ENCODE peak calls at places on chromosomes 13 and 19, in nine cellular contexts. One of them, this sample, is unnamed.
A peak's percentile ranks its signal among the peaks of the same experiment; 100 is the strongest.

GRCh38 chr13:25281193-25281936 is 5.9 kb downstream of the MTMR6 start:
- DNase-seq in ovary: no peak
- DNase-seq in AG04450: no peak
- DNase-seq in fibroblast of mammary gland: no peak
- DNase-seq in tibial artery: no peak
- DNase-seq in cardiac muscle cell: no peak
- DNase-seq in choroid plexus epithelial cell: no peak
- DNase-seq in pancreas: no peak
- DNase-seq in mucosa of descending colon: no peak
- DNase-seq in this sample: no peak

GRCh38 chr19:18542936-18543813 is at the start of gene FKBP8:
- DNase-seq in ovary: peak; percentile 96
- DNase-seq in AG04450: peak; percentile 57
- DNase-seq in fibroblast of mammary gland: peak; percentile 80
- DNase-seq in tibial artery: peak; percentile 96
- DNase-seq in cardiac muscle cell: peak; percentile 96
- DNase-seq in choroid plexus epithelial cell: peak; percentile 92
- DNase-seq in pancreas: peak; percentile 89
- DNase-seq in mucosa of descending colon: peak; percentile 96
- DNase-seq in this sample: peak; percentile 86

GRCh38 chr13:39612023-39612637 is 9.1 kb upstream of the LHFPL6 start:
- DNase-seq in ovary: peak; percentile 58
- DNase-seq in AG04450: peak; percentile 43
- DNase-seq in fibroblast of mammary gland: peak; percentile 78
- DNase-seq in tibial artery: no peak
- DNase-seq in cardiac muscle cell: peak; percentile 87
- DNase-seq in choroid plexus epithelial cell: peak; percentile 91
- DNase-seq in pancreas: peak; percentile 39
- DNase-seq in mucosa of descending colon: peak; percentile 93
- DNase-seq in this sample: peak; percentile 84

GRCh38 chr19:57056972-57057371 is 62.8 kb upstream of the USP29 start:
- DNase-seq in ovary: peak; percentile 94
- DNase-seq in AG04450: peak; percentile 1
- DNase-seq in fibroblast of mammary gland: no peak
- DNase-seq in tibial artery: no peak
- DNase-seq in cardiac muscle cell: no peak
- DNase-seq in choroid plexus epithelial cell: peak; percentile 5
- DNase-seq in pancreas: no peak
- DNase-seq in mucosa of descending colon: peak; percentile 39
- DNase-seq in this sample: peak; percentile 20

GRCh38 chr13:48624858-48625257 is 28.9 kb upstream of the CYSLTR2 start:
- DNase-seq in ovary: no peak
- DNase-seq in AG04450: no peak
- DNase-seq in fibroblast of mammary gland: peak; percentile 44
- DNase-seq in tibial artery: no peak
- DNase-seq in cardiac muscle cell: no peak
- DNase-seq in choroid plexus epithelial cell: peak; percentile 75
- DNase-seq in pancreas: no peak
- DNase-seq in mucosa of descending colon: no peak
- DNase-seq in this sample: peak; percentile 75

GRCh38 chr13:52344108-52344507 is 61.9 kb downstream of the THSD1 start:
- DNase-seq in ovary: no peak
- DNase-seq in AG04450: no peak
- DNase-seq in fibroblast of mammary gland: peak; percentile 86
- DNase-seq in tibial artery: no peak
- DNase-seq in cardiac muscle cell: no peak
- DNase-seq in choroid plexus epithelial cell: no peak
- DNase-seq in pancreas: no peak
- DNase-seq in mucosa of descending colon: no peak
- DNase-seq in this sample: peak; percentile 11

GRCh38 chr19:15427350-15427700 is 8.5 kb upstream of the AKAP8L start:
- DNase-seq in ovary: no peak
- DNase-seq in AG04450: no peak
- DNase-seq in fibroblast of mammary gland: no peak
- DNase-seq in tibial artery: no peak
- DNase-seq in cardiac muscle cell: no peak
- DNase-seq in choroid plexus epithelial cell: no peak
- DNase-seq in pancreas: no peak
- DNase-seq in mucosa of descending colon: no peak
- DNase-seq in this sample: no peak

GRCh38 chr19:38502410-38503143 is 69.1 kb downstream of the RYR1 start:
- DNase-seq in ovary: no peak
- DNase-seq in AG04450: no peak
- DNase-seq in fibroblast of mammary gland: no peak
- DNase-seq in tibial artery: no peak
- DNase-seq in cardiac muscle cell: no peak
- DNase-seq in choroid plexus epithelial cell: no peak
- DNase-seq in pancreas: no peak
- DNase-seq in mucosa of descending colon: no peak
- DNase-seq in this sample: no peak

GRCh38 chr19:58009666-58010301 is 7.2 kb upstream of the ZNF606 start:
- DNase-seq in ovary: peak; percentile 76
- DNase-seq in AG04450: peak; percentile 41
- DNase-seq in fibroblast of mammary gland: peak; percentile 79
- DNase-seq in tibial artery: peak; percentile 74
- DNase-seq in cardiac muscle cell: peak; percentile 95
- DNase-seq in choroid plexus epithelial cell: peak; percentile 92
- DNase-seq in pancreas: peak; percentile 68
- DNase-seq in mucosa of descending colon: peak; percentile 94
- DNase-seq in this sample: peak; percentile 86

GRCh38 chr19:49071860-49072547 is 495 bp downstream of the KCNA7 start:
- DNase-seq in ovary: no peak
- DNase-seq in AG04450: no peak
- DNase-seq in fibroblast of mammary gland: no peak
- DNase-seq in tibial artery: no peak
- DNase-seq in cardiac muscle cell: peak; percentile 66
- DNase-seq in choroid plexus epithelial cell: no peak
- DNase-seq in pancreas: no peak
- DNase-seq in mucosa of descending colon: no peak
- DNase-seq in this sample: no peak

GRCh38 chr19:14517446-14517839 is 754 bp downstream of the DNAJB1 start:
- DNase-seq in ovary: no peak
- DNase-seq in AG04450: no peak
- DNase-seq in fibroblast of mammary gland: no peak
- DNase-seq in tibial artery: no peak
- DNase-seq in cardiac muscle cell: peak; percentile 62
- DNase-seq in choroid plexus epithelial cell: no peak
- DNase-seq in pancreas: no peak
- DNase-seq in mucosa of descending colon: no peak
- DNase-seq in this sample: peak; percentile 27

GRCh38 chr19:14197882-14198281 is 8.1 kb downstream of the ADGRL1 start:
- DNase-seq in ovary: no peak
- DNase-seq in AG04450: no peak
- DNase-seq in fibroblast of mammary gland: no peak
- DNase-seq in tibial artery: no peak
- DNase-seq in cardiac muscle cell: no peak
- DNase-seq in choroid plexus epithelial cell: no peak
- DNase-seq in pancreas: no peak
- DNase-seq in mucosa of descending colon: no peak
- DNase-seq in this sample: no peak

DNA sequence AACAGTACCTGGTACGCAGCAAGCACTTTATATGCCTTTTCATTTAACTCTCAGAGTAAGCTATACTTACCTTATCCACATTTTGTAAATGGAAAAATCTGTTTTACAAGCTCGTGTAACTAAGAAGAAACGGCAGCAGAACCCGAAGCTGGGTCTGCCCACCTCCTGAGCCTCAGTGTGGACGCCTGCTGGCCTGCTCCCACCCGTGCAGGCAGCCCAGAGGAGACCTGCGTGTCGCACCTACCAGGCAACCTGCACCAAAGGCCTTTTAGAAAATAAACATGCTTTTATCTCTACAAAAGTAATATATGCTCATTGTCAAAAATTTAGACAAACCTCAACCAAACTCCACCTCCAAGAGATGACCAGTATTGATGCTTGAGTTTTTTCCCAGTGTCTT is 62.7 kb downstream of the CRYL1 start:
- DNase-seq in ovary: no peak
- DNase-seq in AG04450: no peak
- DNase-seq in fibroblast of mammary gland: no peak
- DNase-seq in tibial artery: no peak
- DNase-seq in cardiac muscle cell: no peak
- DNase-seq in choroid plexus epithelial cell: no peak
- DNase-seq in pancreas: no peak
- DNase-seq in mucosa of descending colon: no peak
- DNase-seq in this sample: no peak
- H3K4me3 ChIP-seq in ovary: no peak overlapping the region
- H3K4me3 ChIP-seq in AG04450: no peak overlapping the region
- H3K4me3 ChIP-seq in fibroblast of mammary gland: no peak overlapping the region
- H3K4me3 ChIP-seq in tibial artery: no peak overlapping the region
- H3K4me3 ChIP-seq in cardiac muscle cell: no peak overlapping the region
- H3K4me3 ChIP-seq in choroid plexus epithelial cell: no peak overlapping the region
- H3K4me3 ChIP-seq in pancreas: no peak overlapping the region
- H3K4me3 ChIP-seq in mucosa of descending colon: no peak overlapping the region
- H3K4me3 ChIP-seq in this sample: no peak overlapping the region

GRCh38 chr13:43116242-43116641 is 92.9 kb downstream of the DNAJC15 start:
- DNase-seq in ovary: no peak
- DNase-seq in AG04450: no peak
- DNase-seq in fibroblast of mammary gland: no peak
- DNase-seq in tibial artery: no peak
- DNase-seq in cardiac muscle cell: no peak
- DNase-seq in choroid plexus epithelial cell: no peak
- DNase-seq in pancreas: no peak
- DNase-seq in mucosa of descending colon: no peak
- DNase-seq in this sample: no peak
- TF ChIP-seq CTCF in ovary: no peak
- TF ChIP-seq CTCF in AG04450: no peak
- TF ChIP-seq CTCF in fibroblast of mammary gland: no peak
- TF ChIP-seq CTCF in tibial artery: no peak
- TF ChIP-seq CTCF in cardiac muscle cell: no peak
- TF ChIP-seq CTCF in choroid plexus epithelial cell: peak; percentile 7
- TF ChIP-seq CTCF in pancreas: no peak
- TF ChIP-seq CTCF in mucosa of descending colon: no peak
- TF ChIP-seq CTCF in this sample: no peak

GRCh38 chr19:1748703-1749341 is 4.5 kb upstream of the ONECUT3 start:
- DNase-seq in ovary: no peak
- DNase-seq in AG04450: no peak
- DNase-seq in fibroblast of mammary gland: no peak
- DNase-seq in tibial artery: no peak
- DNase-seq in cardiac muscle cell: no peak
- DNase-seq in choroid plexus epithelial cell: no peak
- DNase-seq in pancreas: no peak
- DNase-seq in mucosa of descending colon: no peak
- DNase-seq in this sample: no peak
- H3K4me3 ChIP-seq in ovary: no peak overlapping the region
- H3K4me3 ChIP-seq in AG04450: no peak overlapping the region
- H3K4me3 ChIP-seq in fibroblast of mammary gland: no peak overlapping the region
- H3K4me3 ChIP-seq in tibial artery: no peak overlapping the region
- H3K4me3 ChIP-seq in cardiac muscle cell: no peak overlapping the region
- H3K4me3 ChIP-seq in choroid plexus epithelial cell: no peak overlapping the region
- H3K4me3 ChIP-seq in pancreas: peak overlapping the region; percentile 27
- H3K4me3 ChIP-seq in mucosa of descending colon: no peak overlapping the region
- H3K4me3 ChIP-seq in this sample: no peak overlapping the region

GRCh38 chr19:4234142-4234861 is 5.0 kb downstream of the EBI3 start:
- DNase-seq in ovary: no peak
- DNase-seq in AG04450: no peak
- DNase-seq in fibroblast of mammary gland: no peak
- DNase-seq in tibial artery: no peak
- DNase-seq in cardiac muscle cell: no peak
- DNase-seq in choroid plexus epithelial cell: no peak
- DNase-seq in pancreas: no peak
- DNase-seq in mucosa of descending colon: no peak
- DNase-seq in this sample: no peak

GRCh38 chr19:4232614-4233281 is 3.4 kb downstream of the EBI3 start:
- DNase-seq in ovary: no peak
- DNase-seq in AG04450: no peak
- DNase-seq in fibroblast of mammary gland: no peak
- DNase-seq in tibial artery: no peak
- DNase-seq in cardiac muscle cell: no peak
- DNase-seq in choroid plexus epithelial cell: no peak
- DNase-seq in pancreas: no peak
- DNase-seq in mucosa of descending colon: no peak
- DNase-seq in this sample: no peak

GRCh38 chr19:4229179-4229931 is at the start of gene EBI3:
- DNase-seq in ovary: no peak
- DNase-seq in AG04450: no peak
- DNase-seq in fibroblast of mammary gland: peak; percentile 24
- DNase-seq in tibial artery: no peak
- DNase-seq in cardiac muscle cell: peak; percentile 21
- DNase-seq in choroid plexus epithelial cell: peak; percentile 97
- DNase-seq in pancreas: no peak
- DNase-seq in mucosa of descending colon: no peak
- DNase-seq in this sample: peak; percentile 63

GRCh38 chr19:4234862-4235201 is 5.5 kb downstream of the EBI3 start:
- DNase-seq in ovary: no peak
- DNase-seq in AG04450: no peak
- DNase-seq in fibroblast of mammary gland: no peak
- DNase-seq in tibial artery: no peak
- DNase-seq in cardiac muscle cell: no peak
- DNase-seq in choroid plexus epithelial cell: no peak
- DNase-seq in pancreas: no peak
- DNase-seq in mucosa of descending colon: no peak
- DNase-seq in this sample: no peak

DNA sequence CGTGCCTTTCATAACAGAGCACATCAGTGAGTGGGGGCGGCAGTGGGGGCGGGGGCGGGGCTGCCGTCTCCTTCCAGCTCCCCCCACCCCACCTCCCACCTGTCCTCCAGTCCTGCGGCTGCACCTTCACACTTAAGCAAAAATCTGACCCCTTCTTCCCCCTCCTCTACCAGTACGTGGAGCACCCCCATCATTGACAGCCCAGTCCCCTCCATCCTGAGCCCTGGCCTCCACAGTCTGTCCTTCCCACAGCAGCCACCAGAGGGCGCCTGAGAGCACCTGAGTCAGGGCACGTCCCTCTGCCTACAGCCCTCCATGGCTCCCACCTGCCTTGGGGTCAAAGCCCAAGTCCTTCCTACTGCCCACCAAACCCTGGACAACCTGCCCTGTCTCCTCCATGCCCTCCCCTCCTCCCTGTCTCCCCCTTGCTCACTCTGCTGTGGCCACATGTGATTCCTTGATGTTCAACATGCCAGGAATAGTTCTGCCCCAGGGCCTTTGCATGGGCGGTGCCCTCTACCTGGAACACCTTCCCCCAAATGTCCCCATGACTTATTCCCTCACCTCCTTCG is 4.0 kb downstream of the EBI3 start:
- DNase-seq in ovary: no peak
- DNase-seq in AG04450: no peak
- DNase-seq in fibroblast of mammary gland: peak; percentile 25
- DNase-seq in tibial artery: no peak
- DNase-seq in cardiac muscle cell: peak; percentile 30
- DNase-seq in choroid plexus epithelial cell: peak; percentile 48
- DNase-seq in pancreas: no peak
- DNase-seq in mucosa of descending colon: peak; percentile 72
- DNase-seq in this sample: peak; percentile 33
- TF ChIP-seq CTCF in ovary: no peak
- TF ChIP-seq CTCF in AG04450: peak; percentile 70
- TF ChIP-seq CTCF in fibroblast of mammary gland: peak; percentile 64
- TF ChIP-seq CTCF in tibial artery: peak; percentile 29
- TF ChIP-seq CTCF in cardiac muscle cell: peak; percentile 72
- TF ChIP-seq CTCF in choroid plexus epithelial cell: peak; percentile 85
- TF ChIP-seq CTCF in pancreas: peak; percentile 26
- TF ChIP-seq CTCF in mucosa of descending colon: peak; percentile 39
- TF ChIP-seq CTCF in this sample: peak; percentile 78

This sample was measured in fibroblast of pulmonary artery.